ENCODE peak calls at places on chromosomes 16 and 17, in six cellular contexts. Y is body of pancreas, N is B cell, T is GM12865, K is right lobe of liver, X is fibroblast of villous mesenchyme. F is an unnamed sample.

GRCh38 chr17:2034806-2035548 is 5.0 kb downstream of the DPH1 start:
- DNase-seq in Y (no peak), N (no peak), T (no peak), K (peak), X (no peak), F (no peak)

GRCh38 chr16:23232806-23233205 is 50.3 kb downstream of the SCNN1G start:
- DNase-seq in Y (no peak), N (no peak), T (no peak), K (no peak), X (no peak), F (no peak)

GRCh38 chr16:27495191-27495590 is 54.5 kb downstream of the GTF3C1 start:
- DNase-seq in Y (no peak), N (no peak), T (no peak), K (no peak), X (peak), F (no peak)

GRCh38 chr16:7550096-7550495 is 217.5 kb downstream of the RBFOX1 start:
- DNase-seq in Y (no peak), N (no peak), T (no peak), K (no peak), X (no peak), F (no peak)

GRCh38 chr16:90046971-90047713 is 27.9 kb upstream of the DBNDD1 start:
- DNase-seq in Y (peak), N (peak), T (no peak), K (peak), X (peak), F (no peak)

GRCh38 chr16:31067342-31067741 is 6.7 kb downstream of the ZNF668 start:
- DNase-seq in Y (no peak), N (no peak), T (no peak), K (no peak), X (no peak), F (no peak)

GRCh38 chr16:25176136-25176535 is 40.6 kb upstream of the AQP8 start:
- DNase-seq in Y (no peak), N (peak), T (no peak), K (no peak), X (no peak), F (no peak)

GRCh38 chr17:1720856-1721386 is 3.6 kb upstream of the WDR81 start:
- DNase-seq in Y (peak), N (peak), T (peak), K (no peak), X (peak), F (peak)

GRCh38 chr17:66695098-66695497 is 139.8 kb upstream of the CACNG5 start:
- DNase-seq in Y (no peak), N (no peak), T (peak), K (no peak), X (no peak), F (no peak)

GRCh38 chr17:2058521-2059124 is 3.7 kb downstream of the HIC1 start:
- DNase-seq in Y (peak), N (peak), T (peak), K (peak), X (peak), F (no peak)

GRCh38 chr17:34307110-34307509 is 12.1 kb upstream of the CCL8 start:
- DNase-seq in Y (no peak), N (no peak), T (peak), K (no peak), X (peak), F (no peak)

GRCh38 chr17:66165537-66166123 is 26.3 kb downstream of the CEP112 start:
- DNase-seq in Y (no peak), N (peak), T (peak), K (no peak), X (peak), F (no peak)

GRCh38 chr17:74759243-74759801 is 10.9 kb downstream of the NHERF1 start:
- DNase-seq in Y (no peak), N (peak), T (peak), K (no peak), X (no peak), F (no peak)

GRCh38 chr16:68995011-68995504 is 110.4 kb upstream of the HAS3 start:
- DNase-seq in Y (no peak), N (no peak), T (peak), K (no peak), X (no peak), F (peak)

GRCh38 chr16:81204794-81205680 is 33.5 kb upstream of the BCO1 start:
- DNase-seq in Y (peak), N (peak), T (peak), K (no peak), X (peak), F (no peak)

GRCh38 chr16:4200000-4200780 is 41.7 kb downstream of the SRL start:
- DNase-seq in Y (peak), N (peak), T (peak), K (peak), X (peak), F (no peak)

GRCh38 chr17:64575431-64575830 is 68.7 kb downstream of the CEP95 start:
- DNase-seq in Y (no peak), N (no peak), T (no peak), K (no peak), X (no peak), F (no peak)

GRCh38 chr17:40493697-40494096 is 7.7 kb downstream of the TNS4 start:
- DNase-seq in Y (no peak), N (no peak), T (no peak), K (no peak), X (no peak), F (no peak)

GRCh38 chr16:55035037-55035436 is 104.4 kb downstream of the IRX5 start:
- DNase-seq in Y (peak), N (no peak), T (peak), K (peak), X (no peak), F (no peak)

GRCh38 chr17:49557204-49558024 is 18.3 kb upstream of the NXPH3 start:
- DNase-seq in Y (no peak), N (peak), T (peak), K (peak), X (peak), F (no peak)

GRCh38 chr16:20944861-20945390 is 44.4 kb downstream of the LYRM1 start:
- DNase-seq in Y (no peak), N (no peak), T (peak), K (no peak), X (no peak), F (no peak)

GRCh38 chr16:24419709-24420108 is 119.7 kb upstream of the RBBP6 start:
- DNase-seq in Y (no peak), N (peak), T (peak), K (no peak), X (no peak), F (no peak)

GRCh38 chr16:65829076-65829475 is 537.4 kb upstream of the CDH5 start:
- DNase-seq in Y (no peak), N (no peak), T (no peak), K (no peak), X (no peak), F (no peak)

GRCh38 chr16:50861926-50862325 is 120.0 kb downstream of the CYLD start:
- DNase-seq in Y (no peak), N (no peak), T (no peak), K (no peak), X (peak), F (no peak)

GRCh38 chr17:17682737-17683675 is 1.7 kb downstream of the RAI1 start:
- DNase-seq in Y (peak), N (peak), T (peak), K (peak), X (peak), F (no peak)

GRCh38 chr16:57616871-57617270 is 11.6 kb upstream of the ADGRG1 start:
- DNase-seq in Y (no peak), N (no peak), T (no peak), K (no peak), X (no peak), F (peak)

GRCh38 chr16:87085441-87085840 is 231.8 kb downstream of the C16orf95 start:
- DNase-seq in Y (no peak), N (no peak), T (no peak), K (no peak), X (no peak), F (no peak)

GRCh38 chr17:731943-732787 is at the start of gene TLCD3A:
- DNase-seq in Y (peak), N (peak), T (peak), K (peak), X (peak), F (peak)

GRCh38 chr17:64406321-64407200 is 15.9 kb upstream of the PECAM1 start:
- DNase-seq in Y (no peak), N (peak), T (peak), K (no peak), X (no peak), F (no peak)

GRCh38 chr17:67503184-67503583 is 126.1 kb downstream of the PITPNC1 start:
- DNase-seq in Y (peak), N (no peak), T (no peak), K (no peak), X (no peak), F (no peak)

GRCh38 chr16:30095166-30096078 is 591 bp downstream of the YPEL3 start:
- DNase-seq in Y (peak), N (peak), T (no peak), K (no peak), X (no peak), F (no peak)

GRCh38 chr16:27431773-27432599 is 30.0 kb downstream of the IL21R start:
- DNase-seq in Y (no peak), N (no peak), T (peak), K (peak), X (no peak), F (no peak)

GRCh38 chr16:61987474-61988012 is 48.7 kb downstream of the CDH8 start:
- DNase-seq in Y (no peak), N (no peak), T (peak), K (no peak), X (no peak), F (no peak)

DNA sequence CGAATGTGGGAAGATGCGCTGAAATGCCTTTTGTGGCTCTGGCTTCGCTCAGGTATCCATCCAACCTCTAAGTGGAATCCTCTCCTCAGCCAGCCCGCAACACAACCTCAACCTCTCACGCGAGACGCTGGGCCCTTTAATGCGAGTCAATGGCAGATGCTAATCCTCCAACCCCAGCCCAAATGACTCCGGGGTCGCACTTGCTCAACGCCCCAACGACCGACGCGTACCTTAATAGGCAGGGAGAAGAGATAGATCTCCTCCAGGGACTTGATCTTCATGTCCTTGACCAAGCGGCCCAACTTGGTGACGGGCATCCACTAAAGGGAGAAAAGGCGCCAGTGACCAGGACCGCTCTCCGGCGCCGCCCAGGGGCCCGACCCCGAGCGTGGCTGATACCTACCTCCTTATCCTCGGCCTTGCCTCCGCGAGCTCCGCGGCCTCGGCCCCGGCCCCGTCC is 550 bp downstream of the RPS2 start:
- DNase-seq in Y (no peak), N (peak), T (peak), K (no peak), X (peak), F (peak)
- TF ChIP-seq CTCF in Y (no peak), N (peak), T (no peak), K (no peak), X (no peak), F (no peak)

DNA sequence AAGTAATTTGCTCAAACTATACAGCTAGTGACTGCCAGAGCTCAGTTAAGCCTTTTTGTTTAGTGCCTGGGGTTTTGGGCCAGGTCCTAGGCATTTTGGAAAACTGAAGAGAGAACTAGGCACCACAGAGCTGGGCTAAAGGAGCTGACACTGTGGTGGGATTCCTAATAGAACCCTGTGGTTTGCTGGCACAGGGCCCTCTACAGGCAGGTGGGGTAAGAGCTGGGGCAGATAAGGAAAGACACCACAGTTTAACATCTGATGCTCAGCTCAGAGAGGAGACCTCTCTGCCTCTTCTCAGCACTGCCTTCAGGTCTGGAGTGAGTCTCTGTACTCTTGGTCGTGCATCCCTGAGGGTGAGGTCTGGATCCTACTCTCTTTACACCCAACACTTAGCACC is 121.2 kb downstream of the SNX11 start:
- DNase-seq in Y (no peak), N (no peak), T (no peak), K (no peak), X (no peak), F (no peak)
- TF ChIP-seq CTCF in Y (no peak), N (no peak), T (peak), K (no peak), X (peak), F (no peak)

GRCh38 chr17:59106463-59107305 is at the start of gene TRIM37:
- DNase-seq in Y (peak), N (peak), T (peak), K (peak), X (peak), F (peak)
- TF ChIP-seq CTCF in Y (no peak), N (no peak), T (no peak), K (no peak), X (peak), F (peak)

DNA sequence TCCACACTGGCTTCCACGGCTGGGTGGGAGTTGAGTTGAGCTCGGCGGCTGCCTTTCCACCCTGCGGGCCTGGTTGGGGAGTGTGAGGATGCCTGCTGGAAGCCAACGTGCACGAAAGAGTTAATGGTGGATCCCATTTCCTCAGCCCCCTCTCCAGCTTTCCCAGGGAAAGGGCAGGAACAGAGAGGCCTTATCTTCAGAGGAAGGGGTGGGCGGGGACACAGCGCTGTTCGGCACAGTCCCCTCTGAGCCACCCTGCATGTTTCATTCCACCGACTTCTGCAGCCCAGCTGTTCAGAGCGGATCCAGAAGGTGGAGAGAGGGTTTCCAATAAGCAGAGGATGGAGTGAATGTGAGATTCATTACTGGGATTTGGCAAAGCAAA is 295.3 kb downstream of the SEC14L1 start:
- DNase-seq in Y (no peak), N (no peak), T (no peak), K (no peak), X (peak), F (no peak)
- TF ChIP-seq CTCF in Y (no peak), N (no peak), T (no peak), K (no peak), X (no peak), F (no peak)

GRCh38 chr17:44708401-44709263 is at the start of gene DBF4B:
- DNase-seq in Y (peak), N (peak), T (peak), K (peak), X (peak), F (peak)
- TF ChIP-seq CTCF in Y (no peak), N (no peak), T (no peak), K (no peak), X (no peak), F (no peak)

F was measured in RWPE2.